ENCODE peak calls at places on chromosome 11, in four cellular contexts. M is A549; Q is fibroblast of the conjunctiva; I is naive thymus-derived CD8-positive, alpha-beta T cell. Y is an unnamed sample.

GRCh38 chr11:79047980-79048379 is 392.9 kb downstream of the TENM4 start:
- DNase-seq in Q (no peak), I (no peak), M (no peak), Y (no peak)

GRCh38 chr11:61091373-61092279 is 10.7 kb upstream of the CD5 start:
- DNase-seq in M (no peak), I (no peak), Q (no peak), Y (peak; percentile 24)

GRCh38 chr11:130834886-130835285 is 81.4 kb downstream of the SNX19 start:
- DNase-seq in M (no peak), I (no peak), Q (no peak), Y (no peak)

GRCh38 chr11:78354741-78355705 is 62.6 kb downstream of the GAB2 start:
- DNase-seq in Q (peak; percentile 64), M (no peak), I (no peak), Y (no peak)

GRCh38 chr11:102452461-102453285 is at the start of gene TMEM123:
- DNase-seq in I (peak; percentile 92), M (peak; percentile 56), Q (no peak), Y (no peak)

GRCh38 chr11:33006010-33006409 is 9.7 kb upstream of the DEPDC7 start:
- DNase-seq in I (no peak), M (no peak), Q (no peak), Y (no peak)

GRCh38 chr11:100777118-100777517 is 90.0 kb downstream of the ARHGAP42 start:
- DNase-seq in M (peak; percentile 88), Q (no peak), I (no peak), Y (no peak)

GRCh38 chr11:33690290-33691050 is 10.2 kb downstream of the C11orf91 start:
- DNase-seq in M (peak; percentile 94), I (no peak), Q (peak; percentile 70), Y (peak; percentile 78)

GRCh38 chr11:33889821-33890378 is 2.0 kb downstream of the LMO2 start:
- DNase-seq in Q (no peak), I (no peak), M (no peak), Y (no peak)

GRCh38 chr11:1831338-1832180 is 3.2 kb upstream of the SYT8 start:
- DNase-seq in Q (no peak), I (no peak), M (no peak), Y (no peak)

GRCh38 chr11:132911186-132911585 is 621.1 kb downstream of the OPCML start:
- DNase-seq in M (peak; percentile 7), I (no peak), Q (no peak), Y (no peak)

GRCh38 chr11:100805509-100806199 is 118.6 kb downstream of the ARHGAP42 start:
- DNase-seq in Q (no peak), I (no peak), M (no peak), Y (no peak)

GRCh38 chr11:132655187-132655855 is 877.0 kb downstream of the OPCML start:
- DNase-seq in M (no peak), I (no peak), Q (no peak), Y (no peak)

GRCh38 chr11:71499546-71499945 is 27.5 kb upstream of the KRTAP5-7 start:
- DNase-seq in Q (no peak), I (no peak), M (no peak), Y (no peak)

GRCh38 chr11:62242021-62242420 is at the start of gene SCGB1D2:
- DNase-seq in Q (no peak), I (no peak), M (peak; percentile 50), Y (no peak)

GRCh38 chr11:65556470-65557279 is 1.5 kb downstream of the LTBP3 start:
- DNase-seq in Q (no peak), I (no peak), M (peak; percentile 52), Y (no peak)

GRCh38 chr11:119742263-119742861 is 13.4 kb upstream of the NECTIN1 start:
- DNase-seq in M (no peak), Q (no peak), I (peak; percentile 32), Y (no peak)

GRCh38 chr11:5891216-5891800 is 1.7 kb upstream of the OR52E5 start:
- DNase-seq in M (peak; percentile 10), I (no peak), Q (no peak), Y (no peak)

GRCh38 chr11:44577231-44577834 is 11.9 kb downstream of the CD82 start:
- DNase-seq in M (no peak), I (no peak), Q (no peak), Y (no peak)

GRCh38 chr11:115598502-115598901 is 94.3 kb upstream of the CADM1 start:
- DNase-seq in I (no peak), Q (no peak), M (no peak), Y (no peak)

GRCh38 chr11:17524221-17524620 is 20.0 kb downstream of the USH1C start:
- DNase-seq in I (no peak), M (no peak), Q (no peak), Y (no peak)

GRCh38 chr11:96090711-96091110 is 166.8 kb upstream of the MTMR2 start:
- DNase-seq in Q (no peak), I (no peak), M (no peak), Y (no peak)

GRCh38 chr11:32334822-32335221 is 100.5 kb downstream of the WT1 start:
- DNase-seq in M (peak; percentile 80), I (no peak), Q (no peak), Y (no peak)

GRCh38 chr11:10302294-10302743 is 2.6 kb upstream of the ADM start:
- DNase-seq in M (no peak), Q (no peak), I (peak; percentile 13), Y (no peak)

GRCh38 chr11:134452026-134452848 is 40.2 kb upstream of the B3GAT1 start:
- DNase-seq in Q (no peak), I (no peak), M (no peak), Y (no peak)

GRCh38 chr11:120547871-120548681 is 36.5 kb downstream of the GRIK4 start:
- DNase-seq in I (no peak), M (peak; percentile 44), Q (peak; percentile 77), Y (peak; percentile 84)

GRCh38 chr11:67647471-67647870 is 3.1 kb downstream of the ACY3 start:
- DNase-seq in I (no peak), Q (no peak), M (no peak), Y (no peak)

GRCh38 chr11:120279490-120279889 is 39.5 kb downstream of the POU2F3 start:
- DNase-seq in M (no peak), Q (no peak), I (no peak), Y (no peak)

GRCh38 chr11:95829580-95830259 is 39.4 kb downstream of the CEP57 start:
- DNase-seq in M (no peak), Q (no peak), I (no peak), Y (no peak)

GRCh38 chr11:125418396-125418795 is 77.7 kb downstream of the FEZ1 start:
- DNase-seq in M (no peak), Q (no peak), I (no peak), Y (no peak)

GRCh38 chr11:74783241-74783871 is 34.7 kb downstream of the RNF169 start:
- DNase-seq in I (peak; percentile 59), Q (peak; percentile 6), M (peak; percentile 18), Y (peak; percentile 11)

GRCh38 chr11:79220171-79220570 is 220.7 kb downstream of the TENM4 start:
- DNase-seq in M (no peak), I (no peak), Q (no peak), Y (no peak)